ENCODE peak calls at places on chromosomes 7 and 10, in ten cellular contexts. C is GM23338, D is kidney epithelial cell, U is left ventricle myocardium inferior, N is neural progenitor cell, T is heart left ventricle, Y is right lobe of liver, S is NB4, K is AG04449, B is astrocyte of the cerebellum. R is an unnamed sample.

GRCh38 chr7:1352656-1353286 is 106.5 kb downstream of the MICALL2 start:
- DNase-seq in U (no peak), K (no peak), B (no peak), S (no peak), N (no peak), Y (peak; percentile 39), T (no peak), C (no peak), D (no peak), R (no peak)

GRCh38 chr10:65861249-65861648 is 1064.6 kb upstream of the LRRTM3 start:
- DNase-seq in S (no peak), C (no peak), Y (no peak), B (no peak), N (no peak), T (no peak), U (no peak), D (peak; percentile 86), K (no peak), R (peak; percentile 21)

GRCh38 chr10:43110318-43111071 is 27.8 kb upstream of the CSGALNACT2 start:
- DNase-seq in B (no peak), D (no peak), K (no peak), N (no peak), C (no peak), U (peak; percentile 41), Y (no peak), T (peak; percentile 63), S (peak; percentile 38), R (no peak)

GRCh38 chr7:148481965-148482626 is 108.5 kb upstream of the C7orf33 start:
- DNase-seq in N (no peak), B (no peak), D (no peak), Y (no peak), C (no peak), U (no peak), T (no peak), K (no peak), S (no peak), R (no peak)

GRCh38 chr7:77262311-77262710 is 62.7 kb upstream of the FGL2 start:
- DNase-seq in U (no peak), K (no peak), C (no peak), B (no peak), N (no peak), S (no peak), T (no peak), Y (no peak), D (no peak), R (no peak)

GRCh38 chr7:24756989-24757798 is at the start of gene GSDME:
- DNase-seq in B (no peak), S (peak; percentile 51), C (peak; percentile 84), K (no peak), D (no peak), U (peak; percentile 68), Y (peak; percentile 85), T (peak; percentile 73), N (peak; percentile 81), R (no peak)

GRCh38 chr7:70775570-70776156 is 356.3 kb upstream of the GALNT17 start:
- DNase-seq in U (no peak), N (no peak), B (no peak), S (peak; percentile 33), T (no peak), Y (no peak), K (no peak), D (no peak), C (peak; percentile 72), R (peak; percentile 59)

GRCh38 chr10:27319752-27320561 is 79.4 kb upstream of the ACBD5 start:
- DNase-seq in C (peak; percentile 79), N (peak; percentile 58), U (peak; percentile 49), K (no peak), T (peak; percentile 88), Y (peak; percentile 63), S (peak; percentile 87), D (peak; percentile 48), B (peak; percentile 23), R (no peak)

GRCh38 chr10:5582736-5583135 is 58.0 kb downstream of the CALML3 start:
- DNase-seq in S (no peak), K (no peak), B (no peak), T (no peak), N (peak; percentile 48), U (no peak), D (no peak), C (peak; percentile 66), Y (no peak), R (no peak)

GRCh38 chr10:86215712-86216111 is 150.9 kb downstream of the GRID1 start:
- DNase-seq in B (no peak), N (no peak), Y (no peak), K (no peak), S (no peak), T (peak; percentile 4), D (no peak), U (no peak), C (no peak), R (no peak)

GRCh38 chr10:131310054-131310903 is 1.2 kb downstream of the TCERG1L start:
- DNase-seq in N (no peak), K (no peak), D (no peak), B (no peak), U (no peak), T (no peak), C (peak; percentile 24), S (no peak), Y (no peak), R (no peak)
- H3K4me3 ChIP-seq in N (peak overlapping the region; percentile 70), K (no peak overlapping the region), D (no peak overlapping the region), B (no peak overlapping the region), U (peak overlapping the region; percentile 14), T (no peak overlapping the region), C (peak overlapping the region; percentile 55), S (no peak overlapping the region), Y (no peak overlapping the region), R (no peak overlapping the region)

DNA sequence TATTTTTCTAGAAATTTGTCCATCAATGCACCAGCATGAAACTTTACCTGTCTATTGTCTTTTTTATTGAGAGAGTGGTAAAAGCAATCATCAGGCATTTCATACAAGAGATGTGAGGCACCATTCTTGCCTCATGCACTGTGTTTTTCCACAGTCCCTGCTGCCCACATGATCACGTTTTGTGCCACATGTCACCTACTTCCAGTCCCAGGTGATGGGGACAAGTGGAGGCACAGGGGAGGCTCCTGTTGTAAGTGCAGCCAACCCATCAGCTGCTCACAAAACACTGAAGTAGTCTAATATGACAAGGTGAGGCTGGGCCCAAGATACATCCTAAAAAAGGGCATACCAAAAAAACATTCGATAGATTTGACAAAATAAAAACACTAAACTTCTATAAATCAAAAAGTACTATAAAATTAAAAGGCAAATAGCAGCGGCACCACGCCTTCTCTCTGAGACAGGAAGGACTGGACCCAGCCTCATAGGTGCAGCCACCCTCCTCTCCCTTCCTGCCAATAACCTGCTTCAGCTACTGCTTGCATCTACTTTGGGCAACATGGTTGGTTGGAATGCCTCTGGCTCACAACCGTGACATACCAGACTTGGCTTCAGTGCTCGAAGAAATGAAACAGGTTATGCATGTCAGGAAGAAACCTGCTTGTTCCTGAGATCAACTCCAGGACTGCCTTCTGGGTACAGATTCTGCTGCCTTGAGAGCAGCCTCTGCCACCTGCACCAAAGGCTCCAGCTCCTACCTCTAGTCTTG is 2.3 kb downstream of the ZC3HAV1L start:
- DNase-seq in S (no peak), K (no peak), Y (no peak), U (no peak), D (peak; percentile 55), N (no peak), C (no peak), B (no peak), T (no peak), R (no peak)
- H3K4me3 ChIP-seq in S (peak overlapping the region; percentile 81), K (no peak overlapping the region), Y (no peak overlapping the region), U (no peak overlapping the region), D (no peak overlapping the region), N (no peak overlapping the region), C (no peak overlapping the region), B (no peak overlapping the region), T (no peak overlapping the region), R (no peak overlapping the region)

GRCh38 chr7:130909161-130909836 is 175.3 kb upstream of the KLF14 start:
- DNase-seq in K (no peak), N (no peak), S (no peak), B (no peak), D (no peak), Y (no peak), T (no peak), U (no peak), C (no peak), R (no peak)

GRCh38 chr7:130909881-130910672 is 176.1 kb upstream of the KLF14 start:
- DNase-seq in K (no peak), Y (no peak), B (no peak), S (no peak), T (no peak), C (no peak), U (no peak), N (no peak), D (no peak), R (no peak)

GRCh38 chr7:130906575-130906974 is 172.6 kb upstream of the KLF14 start:
- DNase-seq in S (no peak), C (no peak), K (no peak), T (no peak), U (no peak), N (no peak), Y (no peak), D (no peak), B (no peak), R (no peak)

GRCh38 chr7:130907439-130907838 is 173.4 kb upstream of the KLF14 start:
- DNase-seq in S (no peak), N (no peak), U (no peak), Y (no peak), B (no peak), T (no peak), K (no peak), C (no peak), D (no peak), R (no peak)

GRCh38 chr7:130908345-130909160 is 174.5 kb upstream of the KLF14 start:
- DNase-seq in B (no peak), Y (no peak), U (no peak), D (no peak), K (no peak), C (no peak), T (no peak), N (no peak), S (no peak), R (no peak)
- H3K4me3 ChIP-seq in B (peak overlapping the region; percentile 75), Y (no peak overlapping the region), U (no peak overlapping the region), D (peak overlapping the region; percentile 68), K (peak overlapping the region; percentile 86), C (no peak overlapping the region), T (no peak overlapping the region), N (no peak overlapping the region), S (no peak overlapping the region), R (no peak overlapping the region)

GRCh38 chr7:6028563-6028962 is 2.6 kb upstream of the ANKRD61 start:
- DNase-seq in U (no peak), T (no peak), B (no peak), D (no peak), K (no peak), N (no peak), Y (no peak), S (no peak), C (no peak), R (no peak)

GRCh38 chr7:6027806-6028365 is 3.3 kb upstream of the ANKRD61 start:
- DNase-seq in N (no peak), T (no peak), D (no peak), B (no peak), Y (no peak), S (no peak), K (no peak), U (no peak), C (no peak), R (no peak)

GRCh38 chr7:6026917-6027316 is 4.3 kb upstream of the ANKRD61 start:
- DNase-seq in K (no peak), N (no peak), S (no peak), Y (no peak), C (no peak), B (no peak), T (no peak), U (no peak), D (no peak), R (no peak)

GRCh38 chr7:6023974-6024435 is 7.2 kb upstream of the ANKRD61 start:
- DNase-seq in N (no peak), K (no peak), C (no peak), D (no peak), S (no peak), T (no peak), Y (no peak), B (no peak), U (no peak), R (no peak)

GRCh38 chr7:6026011-6026819 is 5.0 kb upstream of the ANKRD61 start:
- DNase-seq in T (peak; percentile 84), Y (peak; percentile 69), D (no peak), K (no peak), N (peak; percentile 50), S (peak; percentile 76), B (no peak), C (peak; percentile 83), U (peak; percentile 75), R (no peak)
- H3K4me3 ChIP-seq in T (peak overlapping the region; percentile 37), Y (peak overlapping the region; percentile 5), D (no peak overlapping the region), K (no peak overlapping the region), N (no peak overlapping the region), S (no peak overlapping the region), B (no peak overlapping the region), C (no peak overlapping the region), U (peak overlapping the region; percentile 56), R (no peak overlapping the region)